ENCODE peak calls at places on chromosomes 3 and 15, in nine cellular contexts. One of them, this sample, is unnamed.

GRCh38 chr15:47394410-47394809 is 322.9 kb upstream of the SEMA6D start:
- DNase-seq in PC-9: no peak
- DNase-seq in neural crest cell: no peak
- DNase-seq in AG04450: no peak
- DNase-seq in breast epithelium: no peak
- DNase-seq in cardiac muscle cell: no peak
- DNase-seq in tibial artery: no peak
- DNase-seq in IMR-90: no peak
- DNase-seq in heart right ventricle: no peak
- DNase-seq in this sample: no peak

GRCh38 chr3:86984271-86984670 is 6.7 kb downstream of the VGLL3 start:
- DNase-seq in breast epithelium: no peak
- DNase-seq in AG04450: no peak
- DNase-seq in IMR-90: peak; percentile 38
- DNase-seq in tibial artery: no peak
- DNase-seq in PC-9: no peak
- DNase-seq in heart right ventricle: no peak
- DNase-seq in neural crest cell: no peak
- DNase-seq in cardiac muscle cell: no peak
- DNase-seq in this sample: no peak

GRCh38 chr3:17949116-17949515 is 206.7 kb upstream of the TBC1D5 start:
- DNase-seq in tibial artery: no peak
- DNase-seq in neural crest cell: no peak
- DNase-seq in AG04450: no peak
- DNase-seq in cardiac muscle cell: no peak
- DNase-seq in heart right ventricle: no peak
- DNase-seq in PC-9: no peak
- DNase-seq in IMR-90: no peak
- DNase-seq in breast epithelium: no peak
- DNase-seq in this sample: no peak

GRCh38 chr3:30683769-30684168 is 77.4 kb downstream of the TGFBR2 start:
- DNase-seq in breast epithelium: no peak
- DNase-seq in cardiac muscle cell: no peak
- DNase-seq in AG04450: no peak
- DNase-seq in neural crest cell: no peak
- DNase-seq in IMR-90: no peak
- DNase-seq in PC-9: no peak
- DNase-seq in heart right ventricle: no peak
- DNase-seq in tibial artery: no peak
- DNase-seq in this sample: no peak

GRCh38 chr3:44957986-44958385 is 18.0 kb downstream of the ZDHHC3 start:
- DNase-seq in IMR-90: no peak
- DNase-seq in cardiac muscle cell: no peak
- DNase-seq in tibial artery: no peak
- DNase-seq in PC-9: no peak
- DNase-seq in heart right ventricle: no peak
- DNase-seq in breast epithelium: no peak
- DNase-seq in AG04450: no peak
- DNase-seq in neural crest cell: no peak
- DNase-seq in this sample: no peak

GRCh38 chr15:84794148-84794547 is 23.0 kb upstream of the ALPK3 start:
- DNase-seq in IMR-90: no peak
- DNase-seq in AG04450: no peak
- DNase-seq in heart right ventricle: no peak
- DNase-seq in cardiac muscle cell: no peak
- DNase-seq in neural crest cell: no peak
- DNase-seq in tibial artery: no peak
- DNase-seq in PC-9: no peak
- DNase-seq in breast epithelium: no peak
- DNase-seq in this sample: no peak

GRCh38 chr3:10459954-10460754 is 45.2 kb downstream of the ATP2B2 start:
- DNase-seq in cardiac muscle cell: peak; percentile 97
- DNase-seq in neural crest cell: peak; percentile 65
- DNase-seq in IMR-90: peak; percentile 84
- DNase-seq in breast epithelium: no peak
- DNase-seq in tibial artery: no peak
- DNase-seq in AG04450: peak; percentile 41
- DNase-seq in PC-9: peak; percentile 52
- DNase-seq in heart right ventricle: no peak
- DNase-seq in this sample: no peak

GRCh38 chr15:77988386-77989301 is 88.9 kb downstream of the TBC1D2B start:
- DNase-seq in neural crest cell: no peak
- DNase-seq in tibial artery: peak; percentile 62
- DNase-seq in PC-9: no peak
- DNase-seq in heart right ventricle: no peak
- DNase-seq in IMR-90: no peak
- DNase-seq in AG04450: no peak
- DNase-seq in cardiac muscle cell: no peak
- DNase-seq in breast epithelium: no peak
- DNase-seq in this sample: no peak

GRCh38 chr3:13028010-13028821 is 45.0 kb downstream of the IQSEC1 start:
- DNase-seq in PC-9: no peak
- DNase-seq in cardiac muscle cell: no peak
- DNase-seq in breast epithelium: no peak
- DNase-seq in neural crest cell: no peak
- DNase-seq in AG04450: no peak
- DNase-seq in heart right ventricle: no peak
- DNase-seq in IMR-90: no peak
- DNase-seq in tibial artery: no peak
- DNase-seq in this sample: no peak

GRCh38 chr3:64462203-64463120 is 225.3 kb downstream of the ADAMTS9 start:
- DNase-seq in PC-9: no peak
- DNase-seq in AG04450: peak; percentile 68
- DNase-seq in IMR-90: peak; percentile 93
- DNase-seq in heart right ventricle: no peak
- DNase-seq in neural crest cell: no peak
- DNase-seq in breast epithelium: no peak
- DNase-seq in cardiac muscle cell: no peak
- DNase-seq in tibial artery: no peak
- DNase-seq in this sample: no peak

GRCh38 chr3:184737641-184738518 is 26.0 kb upstream of the MAGEF1 start:
- DNase-seq in heart right ventricle: no peak
- DNase-seq in breast epithelium: peak; percentile 50
- DNase-seq in PC-9: peak; percentile 93
- DNase-seq in IMR-90: peak; percentile 72
- DNase-seq in AG04450: no peak
- DNase-seq in tibial artery: peak; percentile 61
- DNase-seq in neural crest cell: no peak
- DNase-seq in cardiac muscle cell: no peak
- DNase-seq in this sample: no peak

GRCh38 chr15:78046796-78047341 is 30.6 kb downstream of the TBC1D2B start:
- DNase-seq in AG04450: no peak
- DNase-seq in tibial artery: peak; percentile 60
- DNase-seq in heart right ventricle: no peak
- DNase-seq in cardiac muscle cell: no peak
- DNase-seq in breast epithelium: no peak
- DNase-seq in neural crest cell: no peak
- DNase-seq in PC-9: no peak
- DNase-seq in IMR-90: no peak
- DNase-seq in this sample: no peak

GRCh38 chr15:33955945-33956344 is 12.4 kb upstream of the CHRM5 start:
- DNase-seq in PC-9: no peak
- DNase-seq in tibial artery: no peak
- DNase-seq in cardiac muscle cell: no peak
- DNase-seq in neural crest cell: no peak
- DNase-seq in heart right ventricle: no peak
- DNase-seq in IMR-90: no peak
- DNase-seq in AG04450: no peak
- DNase-seq in breast epithelium: no peak
- DNase-seq in this sample: no peak

GRCh38 chr3:132615911-132616310 is 18.8 kb downstream of the ACKR4 start:
- DNase-seq in AG04450: no peak
- DNase-seq in IMR-90: no peak
- DNase-seq in cardiac muscle cell: no peak
- DNase-seq in neural crest cell: no peak
- DNase-seq in breast epithelium: no peak
- DNase-seq in PC-9: no peak
- DNase-seq in tibial artery: no peak
- DNase-seq in heart right ventricle: no peak
- DNase-seq in this sample: no peak

GRCh38 chr3:194267744-194268658 is 83.1 kb downstream of the CPN2 start:
- DNase-seq in heart right ventricle: peak; percentile 79
- DNase-seq in cardiac muscle cell: no peak
- DNase-seq in tibial artery: peak; percentile 67
- DNase-seq in neural crest cell: no peak
- DNase-seq in PC-9: no peak
- DNase-seq in AG04450: no peak
- DNase-seq in IMR-90: peak; percentile 61
- DNase-seq in breast epithelium: peak; percentile 48
- DNase-seq in this sample: no peak

GRCh38 chr3:194268659-194269487 is 82.3 kb downstream of the CPN2 start:
- DNase-seq in tibial artery: peak; percentile 64
- DNase-seq in IMR-90: no peak
- DNase-seq in PC-9: no peak
- DNase-seq in breast epithelium: peak; percentile 38
- DNase-seq in cardiac muscle cell: no peak
- DNase-seq in heart right ventricle: no peak
- DNase-seq in AG04450: no peak
- DNase-seq in neural crest cell: no peak
- DNase-seq in this sample: no peak

GRCh38 chr3:194271459-194272035 is 79.6 kb downstream of the CPN2 start:
- DNase-seq in tibial artery: no peak
- DNase-seq in IMR-90: no peak
- DNase-seq in AG04450: no peak
- DNase-seq in neural crest cell: no peak
- DNase-seq in PC-9: no peak
- DNase-seq in cardiac muscle cell: no peak
- DNase-seq in heart right ventricle: no peak
- DNase-seq in breast epithelium: no peak
- DNase-seq in this sample: no peak

GRCh38 chr3:194270627-194271458 is 80.3 kb downstream of the CPN2 start:
- DNase-seq in breast epithelium: peak; percentile 97
- DNase-seq in IMR-90: no peak
- DNase-seq in neural crest cell: peak; percentile 63
- DNase-seq in tibial artery: peak; percentile 99
- DNase-seq in PC-9: peak; percentile 97
- DNase-seq in heart right ventricle: peak; percentile 87
- DNase-seq in cardiac muscle cell: peak; percentile 33
- DNase-seq in AG04450: no peak
- DNase-seq in this sample: peak; percentile 95

DNA sequence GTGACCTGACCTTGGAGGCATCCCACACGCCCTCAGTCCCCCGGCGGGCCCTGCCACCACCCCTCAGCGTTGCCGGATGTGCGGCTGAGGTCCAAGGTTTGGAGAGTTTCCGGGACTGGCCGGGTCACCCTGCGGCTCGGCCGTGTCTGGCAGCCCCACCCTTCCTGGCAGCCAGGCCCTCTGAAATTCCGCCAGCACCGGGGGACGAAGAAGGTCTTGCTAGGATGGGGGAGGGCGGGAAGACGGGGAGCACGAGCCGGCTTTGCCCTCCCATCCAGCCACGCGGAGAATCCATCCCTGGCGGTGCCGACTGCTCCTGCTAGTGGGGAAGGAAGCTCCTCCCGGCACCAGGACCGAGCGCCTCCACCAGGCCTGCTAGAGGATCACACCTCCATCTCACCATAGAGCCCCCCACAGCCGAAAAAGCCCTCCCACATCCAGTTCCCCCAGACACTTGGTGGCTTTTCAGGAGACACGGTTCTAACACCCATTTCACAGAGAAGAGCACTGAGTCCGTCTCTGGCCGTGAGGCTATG is 81.5 kb downstream of the CPN2 start:
- DNase-seq in IMR-90: no peak
- DNase-seq in breast epithelium: peak; percentile 83
- DNase-seq in tibial artery: peak; percentile 94
- DNase-seq in cardiac muscle cell: no peak
- DNase-seq in PC-9: peak; percentile 88
- DNase-seq in heart right ventricle: peak; percentile 94
- DNase-seq in neural crest cell: no peak
- DNase-seq in AG04450: no peak
- DNase-seq in this sample: no peak
- TF ChIP-seq CTCF in IMR-90: peak; percentile 14
- TF ChIP-seq CTCF in breast epithelium: peak; percentile 16
- TF ChIP-seq CTCF in tibial artery: peak; percentile 45
- TF ChIP-seq CTCF in cardiac muscle cell: peak; percentile 74
- TF ChIP-seq CTCF in PC-9: peak; percentile 76
- TF ChIP-seq CTCF in heart right ventricle: peak; percentile 70
- TF ChIP-seq CTCF in neural crest cell: no peak
- TF ChIP-seq CTCF in AG04450: peak; percentile 46
- TF ChIP-seq CTCF in this sample: peak; percentile 35

GRCh38 chr15:58517252-58517681 is 85.5 kb downstream of the LIPC start:
- DNase-seq in tibial artery: no peak
- DNase-seq in neural crest cell: no peak
- DNase-seq in AG04450: no peak
- DNase-seq in PC-9: no peak
- DNase-seq in heart right ventricle: no peak
- DNase-seq in cardiac muscle cell: peak; percentile 5
- DNase-seq in breast epithelium: no peak
- DNase-seq in IMR-90: no peak
- DNase-seq in this sample: no peak
- TF ChIP-seq CTCF in tibial artery: no peak
- TF ChIP-seq CTCF in neural crest cell: no peak
- TF ChIP-seq CTCF in AG04450: no peak
- TF ChIP-seq CTCF in PC-9: no peak
- TF ChIP-seq CTCF in heart right ventricle: peak; percentile 29
- TF ChIP-seq CTCF in cardiac muscle cell: no peak
- TF ChIP-seq CTCF in breast epithelium: no peak
- TF ChIP-seq CTCF in IMR-90: no peak
- TF ChIP-seq CTCF in this sample: no peak

GRCh38 chr3:90091557-90091956 is 984.1 kb downstream of the EPHA3 start:
- DNase-seq in AG04450: no peak
- DNase-seq in neural crest cell: peak; percentile 26
- DNase-seq in cardiac muscle cell: peak; percentile 74
- DNase-seq in breast epithelium: no peak
- DNase-seq in tibial artery: no peak
- DNase-seq in PC-9: no peak
- DNase-seq in IMR-90: peak; percentile 34
- DNase-seq in heart right ventricle: no peak
- DNase-seq in this sample: no peak
- TF ChIP-seq CTCF in AG04450: peak; percentile 49
- TF ChIP-seq CTCF in neural crest cell: peak; percentile 76
- TF ChIP-seq CTCF in cardiac muscle cell: peak; percentile 57
- TF ChIP-seq CTCF in breast epithelium: no peak
- TF ChIP-seq CTCF in tibial artery: peak; percentile 66
- TF ChIP-seq CTCF in PC-9: peak; percentile 77
- TF ChIP-seq CTCF in IMR-90: peak; percentile 47
- TF ChIP-seq CTCF in heart right ventricle: peak; percentile 63
- TF ChIP-seq CTCF in this sample: peak; percentile 84

GRCh38 chr3:100358413-100358812 is 23.9 kb downstream of the NIT2 start:
- DNase-seq in IMR-90: no peak
- DNase-seq in PC-9: no peak
- DNase-seq in heart right ventricle: no peak
- DNase-seq in cardiac muscle cell: no peak
- DNase-seq in tibial artery: no peak
- DNase-seq in AG04450: no peak
- DNase-seq in breast epithelium: no peak
- DNase-seq in neural crest cell: no peak
- DNase-seq in this sample: no peak
- TF ChIP-seq CTCF in IMR-90: no peak
- TF ChIP-seq CTCF in PC-9: no peak
- TF ChIP-seq CTCF in heart right ventricle: no peak
- TF ChIP-seq CTCF in cardiac muscle cell: no peak
- TF ChIP-seq CTCF in tibial artery: no peak
- TF ChIP-seq CTCF in AG04450: no peak
- TF ChIP-seq CTCF in breast epithelium: no peak
- TF ChIP-seq CTCF in neural crest cell: no peak
- TF ChIP-seq CTCF in this sample: no peak

GRCh38 chr3:167382127-167382526 is 2.0 kb upstream of the ZBBX start:
- DNase-seq in tibial artery: no peak
- DNase-seq in breast epithelium: no peak
- DNase-seq in PC-9: no peak
- DNase-seq in heart right ventricle: no peak
- DNase-seq in IMR-90: no peak
- DNase-seq in neural crest cell: no peak
- DNase-seq in AG04450: no peak
- DNase-seq in cardiac muscle cell: no peak
- DNase-seq in this sample: no peak
- TF ChIP-seq CTCF in tibial artery: no peak
- TF ChIP-seq CTCF in breast epithelium: no peak
- TF ChIP-seq CTCF in PC-9: no peak
- TF ChIP-seq CTCF in heart right ventricle: no peak
- TF ChIP-seq CTCF in IMR-90: no peak
- TF ChIP-seq CTCF in neural crest cell: no peak
- TF ChIP-seq CTCF in AG04450: no peak
- TF ChIP-seq CTCF in cardiac muscle cell: no peak
- TF ChIP-seq CTCF in this sample: no peak